ENCODE peak calls at places on chromosomes 4 and X, in eight cellular contexts. X is ureter; S is stimulated activated CD4-positive, alpha-beta T cell treated with anti-CD3 and anti-CD28 coated beads, TNF-alpha, amount 100 ng/mL, for 1 hour; M is uterus; W is SK-MEL-5; G is T follicular helper cell; J is glomerular endothelial cell; T is kidney tubule cell. Y is an unnamed sample.
A peak's percentile ranks its signal among the peaks of the same experiment; 100 is the strongest.

GRCh38 chr4:7327341-7327885 is 107.3 kb downstream of the PSAPL1 start:
- DNase-seq in X (no peak), S (no peak), M (no peak), W (no peak), G (no peak), J (no peak), T (no peak), Y (no peak)

GRCh38 chr4:165738571-165738970 is 134.5 kb upstream of the TLL1 start:
- DNase-seq in X (no peak), S (no peak), M (no peak), W (no peak), G (no peak), J (no peak), T (peak; percentile 81), Y (no peak)

GRCh38 chr4:123352966-123353365 is 43.6 kb upstream of the SPRY1 start:
- DNase-seq in X (no peak), S (no peak), M (no peak), W (no peak), G (no peak), J (no peak), T (no peak), Y (no peak)

GRCh38 chr4:186030795-186031194 is 38.2 kb upstream of the TLR3 start:
- DNase-seq in X (no peak), S (no peak), M (no peak), W (no peak), G (no peak), J (no peak), T (no peak), Y (no peak)

GRCh38 chr4:81870275-81870674 is 398.6 kb upstream of the RASGEF1B start:
- DNase-seq in X (no peak), S (no peak), M (no peak), W (no peak), G (no peak), J (no peak), T (no peak), Y (no peak)

GRCh38 chr4:87465739-87466366 is 43.5 kb downstream of the NUDT9 start:
- DNase-seq in X (no peak), S (no peak), M (no peak), W (peak; percentile 61), G (no peak), J (peak; percentile 29), T (peak; percentile 57), Y (peak; percentile 6)

GRCh38 chrX:50648151-50648550 is 165.8 kb downstream of the SHROOM4 start:
- DNase-seq in X (no peak), S (no peak), M (no peak), W (no peak), G (no peak), J (no peak), T (peak; percentile 75), Y (no peak)

GRCh38 chr4:26176621-26177121 is 144.1 kb upstream of the RBPJ start:
- DNase-seq in X (no peak), S (no peak), M (no peak), W (no peak), G (no peak), J (no peak), T (peak; percentile 24), Y (no peak)

GRCh38 chrX:10166731-10167149 is 10.0 kb downstream of the CLCN4 start:
- DNase-seq in X (no peak), S (no peak), M (no peak), W (peak; percentile 57), G (no peak), J (no peak), T (no peak), Y (no peak)

GRCh38 chr4:11480683-11481082 is 52.0 kb upstream of the HS3ST1 start:
- DNase-seq in X (no peak), S (no peak), M (no peak), W (peak; percentile 22), G (no peak), J (no peak), T (peak; percentile 53), Y (no peak)

GRCh38 chr4:48439988-48440387 is 43.2 kb upstream of the SLC10A4 start:
- DNase-seq in X (no peak), S (no peak), M (no peak), W (no peak), G (no peak), J (no peak), T (no peak), Y (no peak)

GRCh38 chr4:86977621-86978184 is 42.9 kb downstream of the AFF1 start:
- DNase-seq in X (no peak), S (no peak), M (no peak), W (no peak), G (no peak), J (peak; percentile 78), T (peak; percentile 91), Y (no peak)

GRCh38 chrX:31423575-31424284 is 351.9 kb upstream of the FTHL17 start:
- DNase-seq in X (no peak), S (no peak), M (no peak), W (peak; percentile 72), G (no peak), J (peak; percentile 10), T (peak; percentile 29), Y (no peak)

GRCh38 chr4:175411251-175411650 is 400.8 kb downstream of the GPM6A start:
- DNase-seq in X (no peak), S (no peak), M (no peak), W (no peak), G (no peak), J (no peak), T (no peak), Y (no peak)

GRCh38 chr4:1500231-1500965 is 94.2 kb upstream of the NKX1-1 start:
- DNase-seq in X (no peak), S (no peak), M (peak; percentile 6), W (no peak), G (no peak), J (no peak), T (no peak), Y (no peak)